ENCODE peak calls at places on chromosome 16, in eight cellular contexts. E is adrenal gland, W is HL-60, J is AG04450, F is Calu3, I is AG09319, T is cardiac muscle cell, U is progenitor cell of endocrine pancreas. V is an unnamed sample.

GRCh38 chr16:1858189-1858588 is 13.8 kb downstream of the MEIOB start:
- DNase-seq in W (no peak), I (no peak), U (no peak), T (no peak), E (no peak), F (no peak), J (no peak), V (no peak)

GRCh38 chr16:46883353-46883689 is 841 bp upstream of the GPT2 start:
- DNase-seq in E (no peak), T (no peak), W (no peak), U (no peak), J (no peak), F (peak), I (no peak), V (no peak)

GRCh38 chr16:4070936-4071335 is 45.3 kb downstream of the ADCY9 start:
- DNase-seq in W (no peak), I (no peak), F (no peak), U (no peak), E (no peak), T (no peak), J (no peak), V (no peak)

GRCh38 chr16:15450624-15451023 is 16.2 kb downstream of the BMERB1 start:
- DNase-seq in I (no peak), W (no peak), E (no peak), T (no peak), J (no peak), U (no peak), F (no peak), V (no peak)

GRCh38 chr16:57386381-57386951 is 14.2 kb downstream of the CX3CL1 start:
- DNase-seq in F (no peak), W (no peak), I (no peak), U (no peak), J (no peak), E (no peak), T (no peak), V (no peak)

GRCh38 chr16:28304214-28304613 is 11.9 kb downstream of the SBK1 start:
- DNase-seq in U (no peak), J (no peak), W (no peak), T (peak), F (peak), I (no peak), E (no peak), V (peak)

GRCh38 chr16:68238029-68238345 is 2.1 kb upstream of the ESRP2 start:
- DNase-seq in U (no peak), F (no peak), W (no peak), J (no peak), E (no peak), I (no peak), T (no peak), V (no peak)

GRCh38 chr16:55035956-55036355 is 105.3 kb downstream of the IRX5 start:
- DNase-seq in W (no peak), U (no peak), J (no peak), F (no peak), I (peak), E (no peak), T (no peak), V (no peak)

GRCh38 chr16:72783716-72784320 is 264.1 kb downstream of the ZFHX3 start:
- DNase-seq in F (no peak), W (no peak), E (no peak), U (no peak), T (no peak), I (no peak), J (no peak), V (no peak)

GRCh38 chr16:89873109-89873821 is at the start of gene TCF25:
- DNase-seq in F (peak), E (peak), I (peak), U (peak), J (peak), T (peak), W (peak), V (peak)

GRCh38 chr16:87043273-87044030 is 273.7 kb downstream of the C16orf95 start:
- DNase-seq in E (no peak), T (no peak), W (no peak), F (no peak), J (peak), U (no peak), I (no peak), V (no peak)

GRCh38 chr16:57480127-57480753 is 6.1 kb downstream of the DOK4 start:
- DNase-seq in F (peak), U (no peak), W (no peak), T (peak), J (no peak), I (peak), E (peak), V (peak)

GRCh38 chr16:64162613-64163375 is 959.1 kb downstream of the CDH11 start:
- DNase-seq in W (no peak), T (no peak), U (no peak), J (no peak), F (no peak), I (no peak), E (no peak), V (no peak)

GRCh38 chr16:70688266-70688742 is 2.5 kb upstream of the MTSS2 start:
- DNase-seq in T (peak), F (no peak), J (no peak), E (peak), W (no peak), U (no peak), I (peak), V (peak)

GRCh38 chr16:67155305-67156145 is 4.2 kb downstream of the TRADD start:
- DNase-seq in T (peak), U (peak), J (peak), E (peak), F (peak), W (peak), I (no peak), V (peak)

GRCh38 chr16:2874584-2875362 is 8.2 kb upstream of the FLYWCH2 start:
- DNase-seq in E (peak), W (peak), T (peak), I (no peak), F (peak), J (no peak), U (peak), V (peak)

GRCh38 chr16:54370653-54371052 is 84.1 kb upstream of the IRX3 start:
- DNase-seq in E (peak), I (no peak), J (no peak), F (no peak), W (no peak), U (no peak), T (peak), V (no peak)

GRCh38 chr16:17251496-17251895 is 219.3 kb downstream of the XYLT1 start:
- DNase-seq in W (no peak), I (no peak), T (no peak), E (no peak), F (no peak), U (no peak), J (no peak), V (no peak)

GRCh38 chr16:50627419-50627818 is 53.7 kb downstream of the SNX20 start:
- DNase-seq in F (peak), T (peak), I (no peak), E (peak), J (no peak), U (no peak), W (no peak), V (peak)

GRCh38 chr16:24988593-24989338 is 26.4 kb downstream of the ARHGAP17 start:
- DNase-seq in I (no peak), U (no peak), W (no peak), F (peak), J (no peak), T (peak), E (peak), V (peak)

GRCh38 chr16:21599158-21599993 is at the start of gene METTL9:
- DNase-seq in T (peak), U (peak), W (peak), E (peak), J (peak), I (peak), F (peak), V (peak)

GRCh38 chr16:16096161-16096857 is 127.0 kb downstream of the ABCC6 start:
- DNase-seq in U (no peak), E (peak), W (no peak), F (no peak), J (peak), T (no peak), I (no peak), V (no peak)

GRCh38 chr16:19901164-19901563 is 16.5 kb upstream of the GPRC5B start:
- DNase-seq in E (no peak), U (no peak), F (no peak), W (no peak), I (no peak), T (no peak), J (no peak), V (no peak)

GRCh38 chr16:13665876-13666275 is 254.1 kb upstream of the ERCC4 start:
- DNase-seq in J (no peak), W (no peak), I (no peak), U (no peak), E (no peak), T (no peak), F (no peak), V (no peak)

GRCh38 chr16:48212033-48212432 is 32.1 kb upstream of the LONP2 start:
- DNase-seq in F (no peak), E (no peak), I (no peak), U (no peak), W (no peak), T (no peak), J (no peak), V (no peak)

GRCh38 chr16:56915311-56916105 is 16.4 kb upstream of the HERPUD1 start:
- DNase-seq in T (no peak), F (no peak), I (no peak), U (no peak), W (no peak), J (no peak), E (no peak), V (no peak)

GRCh38 chr16:22942812-22943211 is 128.8 kb downstream of the HS3ST2 start:
- DNase-seq in U (no peak), I (no peak), J (no peak), W (no peak), E (no peak), F (no peak), T (no peak), V (no peak)

GRCh38 chr16:26959416-26960009 is 107.2 kb upstream of the C16orf82 start:
- DNase-seq in J (no peak), F (no peak), U (no peak), I (no peak), T (no peak), W (no peak), E (no peak), V (no peak)

GRCh38 chr16:26961459-26961858 is 105.3 kb upstream of the C16orf82 start:
- DNase-seq in U (no peak), F (no peak), T (no peak), E (no peak), J (no peak), I (no peak), W (peak), V (no peak)

GRCh38 chr16:26957283-26957859 is 109.4 kb upstream of the C16orf82 start:
- DNase-seq in U (no peak), I (no peak), E (no peak), J (no peak), W (no peak), T (no peak), F (no peak), V (no peak)

GRCh38 chr16:26963109-26963508 is 103.6 kb upstream of the C16orf82 start:
- DNase-seq in U (no peak), F (no peak), T (peak), W (no peak), I (no peak), E (peak), J (no peak), V (no peak)
- TF ChIP-seq CTCF in U (peak), F (no peak), T (peak), W (no peak), I (peak), E (peak), J (peak), V (no peak)

GRCh38 chr16:9826630-9827029 is 355.6 kb downstream of the GRIN2A start:
- DNase-seq in F (no peak), T (no peak), W (no peak), J (no peak), E (no peak), U (no peak), I (no peak), V (no peak)

GRCh38 chr16:9821970-9822369 is 360.3 kb downstream of the GRIN2A start:
- DNase-seq in I (no peak), W (no peak), T (no peak), E (no peak), U (no peak), F (no peak), J (no peak), V (no peak)

GRCh38 chr16:9824191-9824590 is 358.0 kb downstream of the GRIN2A start:
- DNase-seq in J (no peak), W (no peak), F (no peak), E (no peak), U (no peak), I (no peak), T (no peak), V (no peak)

GRCh38 chr16:9823510-9823909 is 358.7 kb downstream of the GRIN2A start:
- DNase-seq in J (no peak), T (no peak), F (no peak), E (no peak), I (no peak), W (no peak), U (no peak), V (no peak)

DNA sequence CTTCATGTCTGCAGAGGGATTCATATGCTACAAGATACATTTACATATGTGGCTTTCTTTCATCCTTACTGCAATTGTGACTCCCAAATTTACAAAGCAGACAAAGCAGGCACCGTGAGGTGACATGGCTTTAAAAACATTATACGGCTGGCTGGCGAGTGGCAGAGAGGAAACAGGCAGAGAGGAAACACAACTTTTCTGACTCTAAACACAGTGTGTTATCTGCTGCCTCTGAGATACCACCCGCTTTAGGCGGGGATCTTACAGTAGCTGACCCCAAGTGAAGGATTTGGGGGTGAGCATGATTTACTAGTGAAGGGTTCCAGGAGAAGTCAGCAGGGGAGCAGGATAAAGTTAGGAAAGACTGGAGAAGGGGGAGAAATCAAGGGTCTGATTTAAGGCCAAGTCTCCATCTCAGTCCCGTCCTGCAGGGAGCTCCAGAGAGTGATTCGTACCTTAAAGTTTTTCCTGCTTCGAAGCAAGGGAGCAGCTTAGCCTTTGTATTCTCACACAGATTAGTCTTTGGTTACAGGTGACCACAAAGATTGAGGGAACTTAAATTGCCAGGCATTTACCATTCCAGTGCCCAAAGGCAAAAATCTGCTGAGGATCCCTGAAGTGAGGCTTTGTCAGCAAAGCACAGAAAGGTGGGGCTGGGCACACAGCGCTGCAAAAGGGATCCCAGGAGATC is 355.0 kb downstream of the GRIN2A start:
- DNase-seq in E (no peak), T (no peak), F (no peak), J (no peak), I (no peak), W (no peak), U (no peak), V (no peak)
- TF ChIP-seq CTCF in E (no peak), T (no peak), F (no peak), J (no peak), I (no peak), W (no peak), U (no peak), V (no peak)

DNA sequence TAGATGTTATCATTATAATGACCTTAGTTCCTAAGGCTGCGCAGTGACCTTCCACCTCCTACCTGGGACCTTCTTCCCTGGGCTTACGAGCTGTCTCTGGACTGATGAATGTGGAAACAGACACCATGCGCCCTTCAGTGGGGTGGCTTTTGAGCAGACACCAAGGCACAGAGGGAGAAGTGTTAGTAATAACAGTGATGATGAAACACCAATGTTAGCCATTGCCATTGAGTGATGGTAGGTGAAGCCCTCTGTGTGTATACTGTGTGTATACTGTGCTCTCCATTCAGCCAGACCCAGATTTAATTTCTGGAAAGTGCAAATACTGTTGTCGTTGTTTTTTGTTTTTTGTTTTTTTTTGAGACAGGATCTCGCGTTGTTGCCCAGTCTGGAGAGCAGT is 44.5 kb downstream of the CLEC16A start:
- DNase-seq in W (no peak), F (no peak), J (no peak), E (no peak), I (no peak), T (no peak), U (no peak), V (no peak)
- TF ChIP-seq CTCF in W (no peak), F (no peak), J (no peak), E (no peak), I (no peak), T (no peak), U (no peak), V (no peak)

GRCh38 chr16:8872967-8873865 is 4.4 kb upstream of the CARHSP1 start:
- DNase-seq in U (no peak), T (no peak), W (no peak), F (no peak), I (no peak), J (no peak), E (no peak), V (no peak)
- TF ChIP-seq CTCF in U (peak), T (peak), W (no peak), F (no peak), I (no peak), J (no peak), E (no peak), V (no peak)